ENCODE peak calls at places on chromosomes 2 and 18, in six cellular contexts. P is IMR-90; W is kidney; S is naive thymus-derived CD4-positive, alpha-beta T cell; R is adipocyte; Y is tibial nerve. N is an unnamed sample.

GRCh38 chr18:11246466-11246865 is 97.1 kb upstream of the PIEZO2 start:
- DNase-seq in P (peak; percentile 33), W (no peak), S (no peak), R (peak; percentile 28), Y (no peak), N (no peak)

GRCh38 chr2:109613922-109614714 is at the start of the genes SEPTIN10 and SOWAHC:
- DNase-seq in P (peak; percentile 99), W (peak; percentile 99), S (peak; percentile 86), R (peak; percentile 99), Y (peak; percentile 94), N (peak; percentile 18)

GRCh38 chr2:69454976-69455375 is 17.7 kb upstream of the NFU1 start:
- DNase-seq in P (no peak), W (no peak), S (no peak), R (no peak), Y (no peak), N (no peak)

GRCh38 chr2:45024600-45025291 is 15.5 kb upstream of the SIX2 start:
- DNase-seq in P (peak; percentile 53), W (no peak), S (no peak), R (peak; percentile 95), Y (no peak), N (peak; percentile 26)

GRCh38 chr2:42495234-42495581 is 1.4 kb upstream of the KCNG3 start:
- DNase-seq in P (no peak), W (no peak), S (no peak), R (no peak), Y (no peak), N (no peak)

GRCh38 chr2:119117408-119117807 is 41.1 kb downstream of the C1QL2 start:
- DNase-seq in P (no peak), W (no peak), S (no peak), R (no peak), Y (no peak), N (no peak)

GRCh38 chr18:24669502-24669901 is 209.1 kb downstream of the HRH4 start:
- DNase-seq in P (no peak), W (no peak), S (no peak), R (no peak), Y (no peak), N (no peak)

GRCh38 chr18:3180325-3180724 is 39.4 kb downstream of the MYOM1 start:
- DNase-seq in P (peak; percentile 28), W (no peak), S (no peak), R (peak; percentile 16), Y (no peak), N (no peak)

GRCh38 chr18:32661486-32662299 is 111.1 kb downstream of the KLHL14 start:
- DNase-seq in P (no peak), W (no peak), S (no peak), R (peak; percentile 3), Y (no peak), N (no peak)

GRCh38 chr18:49135871-49136270 is 185.1 kb upstream of the SMAD7 start:
- DNase-seq in P (peak; percentile 56), W (no peak), S (no peak), R (peak; percentile 33), Y (no peak), N (no peak)

GRCh38 chr2:219440388-219441256 is 6.0 kb downstream of the SPEG start:
- DNase-seq in P (peak; percentile 25), W (no peak), S (no peak), R (peak; percentile 32), Y (no peak), N (no peak)

GRCh38 chr2:165562235-165562634 is 92.7 kb downstream of the CSRNP3 start:
- DNase-seq in P (no peak), W (no peak), S (no peak), R (peak; percentile 55), Y (no peak), N (no peak)

GRCh38 chr18:79870369-79871025 is 72.8 kb downstream of the KCNG2 start:
- DNase-seq in P (no peak), W (no peak), S (no peak), R (no peak), Y (peak; percentile 11), N (no peak)

GRCh38 chr2:33343387-33343895 is 133.0 kb upstream of the RASGRP3 start:
- DNase-seq in P (no peak), W (no peak), S (no peak), R (no peak), Y (no peak), N (no peak)

GRCh38 chr2:12244070-12244469 is 472.7 kb upstream of the TRIB2 start:
- DNase-seq in P (peak; percentile 52), W (no peak), S (no peak), R (no peak), Y (no peak), N (no peak)

GRCh38 chr18:76459687-76460350 is 35.2 kb downstream of the ZNF516 start:
- DNase-seq in P (peak; percentile 100), W (no peak), S (no peak), R (peak; percentile 98), Y (no peak), N (no peak)

GRCh38 chr2:43185146-43185545 is 41.3 kb downstream of the ZFP36L2 start:
- DNase-seq in P (peak; percentile 21), W (no peak), S (no peak), R (no peak), Y (no peak), N (peak; percentile 65)

GRCh38 chr2:28981016-28981441 is at the start of gene TOGARAM2:
- DNase-seq in P (peak; percentile 51), W (no peak), S (no peak), R (no peak), Y (no peak), N (no peak)

GRCh38 chr2:46964835-46965560 is 49.4 kb upstream of the MCFD2 start:
- DNase-seq in P (no peak), W (no peak), S (no peak), R (no peak), Y (no peak), N (no peak)
- H3K4me1 ChIP-seq in P (peaks cover 27% of the 10 kb centered on the region), W (peaks cover 3% of the 10 kb centered on the region), S (no peaks in the 10 kb centered on the region), R (peaks cover 42% of the 10 kb centered on the region), Y (peaks cover 29% of the 10 kb centered on the region), N (peaks cover 17% of the 10 kb centered on the region)

DNA sequence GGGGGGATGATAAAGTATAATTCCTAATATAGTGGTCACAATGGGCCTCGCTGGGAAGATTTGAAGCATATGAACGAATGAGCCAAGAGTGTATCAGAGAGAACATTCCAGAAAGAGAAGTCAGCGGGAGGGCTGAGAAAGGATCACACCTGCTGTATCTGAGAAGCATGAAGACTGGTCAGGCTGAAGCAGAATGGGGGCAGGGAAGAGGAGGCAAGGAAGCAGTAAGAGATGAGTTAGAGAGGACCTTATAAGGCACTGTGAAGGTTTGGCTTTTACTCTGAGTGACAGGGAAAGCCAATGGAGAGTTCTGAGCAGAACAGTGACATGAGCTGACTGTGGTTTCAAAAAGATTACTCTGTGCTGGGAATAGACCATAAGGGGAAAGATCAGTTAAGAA is 73.5 kb downstream of the CHN1 start:
- DNase-seq in P (peak; percentile 90), W (no peak), S (no peak), R (no peak), Y (no peak), N (no peak)
- H3K4me1 ChIP-seq in P (peaks cover 9% of the 10 kb centered on the region), W (no peaks in the 10 kb centered on the region), S (no peaks in the 10 kb centered on the region), R (peaks cover 12% of the 10 kb centered on the region), Y (no peaks in the 10 kb centered on the region), N (no peaks in the 10 kb centered on the region)

DNA sequence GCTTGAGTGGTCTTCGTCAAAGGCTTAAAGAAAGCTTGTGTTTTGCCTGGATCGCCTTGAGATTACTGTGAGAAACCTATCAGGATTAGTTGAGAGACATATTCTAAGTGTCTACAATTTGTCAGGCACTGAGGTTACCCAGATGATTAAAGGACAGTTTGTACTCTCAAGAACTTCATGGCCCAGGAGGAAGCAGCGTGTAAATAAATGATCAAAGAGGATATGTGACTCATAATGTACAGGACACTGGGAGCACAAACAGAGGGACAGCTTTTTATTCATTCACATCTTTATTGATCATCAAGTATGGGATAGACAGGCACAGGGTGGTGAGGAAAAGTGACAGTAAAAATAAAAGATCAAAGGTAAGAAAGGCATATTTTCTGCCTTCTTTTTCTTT is 152.6 kb upstream of the FSHR start:
- DNase-seq in P (no peak), W (no peak), S (no peak), R (no peak), Y (no peak), N (no peak)
- H3K4me1 ChIP-seq in P (no peaks in the 10 kb centered on the region), W (no peaks in the 10 kb centered on the region), S (no peaks in the 10 kb centered on the region), R (no peaks in the 10 kb centered on the region), Y (no peaks in the 10 kb centered on the region), N (no peaks in the 10 kb centered on the region)

GRCh38 chr2:239233576-239233975 is 167.2 kb downstream of the HDAC4 start:
- DNase-seq in P (no peak), W (no peak), S (no peak), R (no peak), Y (no peak), N (no peak)

GRCh38 chr2:239236043-239236807 is 164.6 kb downstream of the HDAC4 start:
- DNase-seq in P (no peak), W (no peak), S (no peak), R (no peak), Y (no peak), N (no peak)

GRCh38 chr2:239234151-239234825 is 166.5 kb downstream of the HDAC4 start:
- DNase-seq in P (no peak), W (no peak), S (no peak), R (no peak), Y (no peak), N (no peak)

GRCh38 chr2:239235311-239235710 is 165.5 kb downstream of the HDAC4 start:
- DNase-seq in P (no peak), W (no peak), S (no peak), R (no peak), Y (no peak), N (no peak)

DNA sequence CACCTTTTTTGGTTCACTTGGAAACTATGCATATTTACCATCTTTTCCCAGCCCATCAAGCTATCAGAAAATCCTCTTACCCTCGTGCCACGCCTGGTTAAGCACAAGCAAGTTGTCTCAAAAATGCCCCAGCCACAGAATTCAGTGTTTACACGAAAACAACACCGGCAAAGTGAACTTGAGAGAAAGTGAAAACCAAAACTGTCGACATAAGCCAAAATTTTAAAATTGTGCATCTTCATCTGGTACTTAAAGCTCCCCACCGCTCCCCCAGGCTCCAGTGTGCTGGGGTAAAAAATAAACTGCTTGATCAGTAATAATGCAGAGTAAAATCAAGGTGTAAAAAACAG is 166.0 kb downstream of the HDAC4 start:
- DNase-seq in P (no peak), W (no peak), S (no peak), R (no peak), Y (no peak), N (no peak)
- H3K4me1 ChIP-seq in P (peaks cover 4% of the 10 kb centered on the region), W (peaks cover 4% of the 10 kb centered on the region), S (peaks cover 31% of the 10 kb centered on the region), R (peaks cover 3% of the 10 kb centered on the region), Y (peaks cover 7% of the 10 kb centered on the region), N (peaks cover 4% of the 10 kb centered on the region)

DNA sequence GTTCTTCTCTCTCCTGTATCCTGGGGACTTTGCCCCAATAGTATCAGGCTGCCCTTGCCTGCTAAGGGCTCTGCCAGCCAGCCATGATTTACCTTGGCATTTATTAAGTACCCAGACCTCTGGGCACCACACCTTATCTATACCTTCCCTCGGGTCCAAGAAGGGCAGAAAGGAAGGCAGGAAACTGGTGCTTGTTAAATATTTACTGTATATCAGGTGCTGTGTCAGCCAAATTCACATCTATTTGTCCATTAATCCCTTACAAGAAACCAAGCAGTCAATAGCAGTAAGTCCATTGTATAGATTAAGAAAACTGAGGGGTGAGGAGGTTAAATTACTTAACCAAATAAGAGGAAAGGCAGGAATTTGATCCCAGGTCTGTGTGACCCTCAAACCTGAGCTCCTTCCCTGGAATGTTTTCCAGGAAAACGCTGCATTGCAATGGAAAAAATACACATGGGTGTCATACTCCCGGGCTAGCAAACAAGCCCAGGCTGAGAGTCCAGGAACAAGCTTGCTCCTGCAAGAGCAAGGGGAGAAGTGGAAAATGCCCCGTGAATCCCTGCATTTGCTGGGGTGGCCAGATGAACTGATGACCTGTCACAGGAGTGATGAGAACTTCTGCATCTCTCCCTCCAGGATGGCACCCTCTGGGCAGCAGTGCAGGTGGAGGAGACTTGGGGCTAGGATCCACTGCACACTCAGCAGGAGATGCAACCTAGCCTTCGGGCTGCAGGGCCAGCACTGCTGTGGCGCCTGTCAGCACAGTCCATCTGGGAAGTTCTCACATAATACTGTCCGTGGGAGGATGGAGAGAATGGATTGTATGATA is 30.4 kb downstream of the CIB4 start:
- DNase-seq in P (no peak), W (no peak), S (no peak), R (no peak), Y (no peak), N (no peak)
- H3K4me1 ChIP-seq in P (peaks cover 2% of the 10 kb centered on the region), W (no peaks in the 10 kb centered on the region), S (peaks cover 20% of the 10 kb centered on the region), R (peaks cover 13% of the 10 kb centered on the region), Y (no peaks in the 10 kb centered on the region), N (peaks cover under 1% of the 10 kb centered on the region)